ENCODE peak calls at places on chromosomes 11 and 22, in five cellular contexts. Z is heart left ventricle, A is neural progenitor cell, P is HCT116, J is A673. H is an unnamed sample.

GRCh38 chr22:24925586-24926427 is 20.7 kb downstream of the LHFPL7 start:
- DNase-seq in A (peak; percentile 12), Z (no peak), J (no peak), P (no peak), H (no peak)

GRCh38 chr11:17788084-17788483 is 53.5 kb downstream of the KCNC1 start:
- DNase-seq in P (no peak), A (no peak), Z (peak; percentile 23), J (no peak), H (no peak)

GRCh38 chr22:41910050-41910598 is 4.8 kb downstream of the SHISA8 start:
- DNase-seq in Z (no peak), J (no peak), A (peak; percentile 75), P (no peak), H (no peak)

GRCh38 chr22:49023879-49024774 is 803.5 kb downstream of the BRD1 start:
- DNase-seq in J (no peak), Z (no peak), A (no peak), P (no peak), H (peak; percentile 25)

GRCh38 chr11:124315052-124315451 is 1.3 kb upstream of the OR8D1 start:
- DNase-seq in Z (no peak), J (peak; percentile 37), P (no peak), A (no peak), H (no peak)

GRCh38 chr11:32435152-32435480 is 223 bp downstream of the WT1 start:
- DNase-seq in P (no peak), A (no peak), J (peak; percentile 79), Z (no peak), H (no peak)

GRCh38 chr11:122375687-122376399 is 259.8 kb upstream of the BLID start:
- DNase-seq in A (no peak), P (peak; percentile 54), J (no peak), Z (no peak), H (no peak)

GRCh38 chr11:26931881-26932280 is 62.0 kb upstream of the FIBIN start:
- DNase-seq in P (no peak), J (no peak), A (no peak), Z (no peak), H (no peak)

GRCh38 chr11:102552447-102553200 is 22.1 kb upstream of the MMP7 start:
- DNase-seq in J (no peak), P (peak; percentile 94), A (no peak), Z (no peak), H (no peak)

GRCh38 chr11:22787565-22788162 is 41.9 kb downstream of the SVIP start:
- DNase-seq in J (peak; percentile 66), Z (no peak), P (peak; percentile 22), A (peak; percentile 71), H (no peak)

GRCh38 chr11:93169950-93170561 is 27.7 kb downstream of the SLC36A4 start:
- DNase-seq in P (peak; percentile 22), A (peak; percentile 34), J (peak; percentile 10), Z (no peak), H (no peak)

GRCh38 chr22:35883028-35883620 is 145.5 kb downstream of the RBFOX2 start:
- DNase-seq in A (peak; percentile 19), P (peak; percentile 31), Z (peak; percentile 46), J (peak; percentile 46), H (no peak)

GRCh38 chr22:27988704-27989103 is 69.6 kb upstream of the PITPNB start:
- DNase-seq in P (no peak), J (no peak), Z (no peak), A (no peak), H (no peak)

GRCh38 chr11:32870676-32871075 is 21.9 kb upstream of the QSER1 start:
- DNase-seq in J (peak; percentile 77), A (peak; percentile 44), Z (no peak), P (no peak), H (no peak)

DNA sequence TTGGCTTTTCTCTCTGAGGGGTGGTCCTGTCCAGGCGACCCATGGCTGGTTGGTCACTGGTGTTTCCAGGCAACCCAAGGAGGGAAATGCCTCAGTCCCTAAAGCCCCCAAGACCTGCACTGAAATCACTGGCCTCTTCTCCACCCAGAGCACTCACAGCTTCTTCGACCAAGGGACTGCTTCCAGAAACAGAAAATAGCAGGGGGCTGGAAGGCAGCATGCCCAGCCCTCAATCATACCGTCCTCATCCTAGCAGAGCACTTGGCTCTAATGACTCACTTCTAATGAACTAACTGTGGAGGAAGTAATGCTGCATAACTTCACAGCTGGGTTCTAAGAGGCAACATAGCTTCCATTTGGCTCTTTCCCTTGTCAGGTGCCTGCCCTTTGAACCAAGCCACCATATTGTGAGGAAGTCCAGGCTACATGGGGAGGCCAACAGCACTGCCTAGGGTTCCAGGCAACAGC is 27.6 kb downstream of the DKK3 start:
- DNase-seq in A (no peak), Z (no peak), J (peak; percentile 69), P (no peak), H (no peak)
- H3K27ac ChIP-seq in A (no peak overlapping the region), Z (peak overlapping the region; percentile 78), J (no peak overlapping the region), P (no peak overlapping the region), H (no peak overlapping the region)

GRCh38 chr11:4087551-4087950 is 7.0 kb upstream of the RRM1 start:
- DNase-seq in J (no peak), A (no peak), Z (no peak), P (no peak), H (no peak)
- TF ChIP-seq CTCF in J (no peak), A (peak; percentile 30), Z (no peak), P (peak; percentile 30), H (no peak)

GRCh38 chr22:38716827-38717226 is 11.1 kb downstream of the GTPBP1 start:
- DNase-seq in Z (peak; percentile 14), J (no peak), A (no peak), P (no peak), H (no peak)

GRCh38 chr22:38716271-38716670 is 10.5 kb downstream of the GTPBP1 start:
- DNase-seq in Z (no peak), J (no peak), A (no peak), P (no peak), H (no peak)

GRCh38 chr22:38715852-38716251 is 10.1 kb downstream of the GTPBP1 start:
- DNase-seq in J (no peak), P (no peak), A (no peak), Z (peak; percentile 15), H (no peak)

GRCh38 chr22:38713921-38714320 is 8.2 kb downstream of the GTPBP1 start:
- DNase-seq in Z (no peak), P (no peak), A (no peak), J (no peak), H (no peak)

DNA sequence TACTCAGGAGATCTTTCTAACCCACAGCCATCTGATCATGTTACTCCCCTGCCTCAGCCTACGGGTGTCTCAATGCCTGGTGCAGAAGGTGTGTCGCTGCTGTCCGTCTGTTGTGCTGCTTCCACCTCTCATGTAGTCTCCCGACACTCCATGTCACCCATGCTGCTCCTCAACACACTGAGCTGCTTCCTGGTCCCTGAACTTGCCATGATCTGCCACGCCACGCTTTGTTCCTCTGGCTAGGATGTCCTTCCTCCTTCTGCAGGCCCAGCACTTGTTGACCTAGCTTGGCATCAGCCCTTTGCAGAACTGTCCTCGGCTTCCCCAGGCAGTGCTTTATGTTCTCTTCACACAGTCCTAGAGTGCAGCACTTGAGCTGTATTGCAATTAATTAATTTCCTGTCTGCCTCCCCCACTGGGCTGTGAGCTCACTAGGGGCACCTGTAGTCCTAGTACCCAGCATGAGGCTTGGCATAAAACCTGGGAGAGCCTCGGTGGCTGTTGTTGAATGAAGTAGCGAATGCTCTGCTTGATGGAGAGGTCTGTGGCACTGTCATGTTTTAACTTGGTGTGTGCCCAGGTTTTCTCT is 9.5 kb downstream of the GTPBP1 start:
- DNase-seq in P (no peak), A (no peak), J (peak; percentile 41), Z (peak; percentile 33), H (no peak)
- H3K27ac ChIP-seq in P (no peak overlapping the region), A (no peak overlapping the region), J (peak overlapping the region; percentile 50), Z (no peak overlapping the region), H (no peak overlapping the region)

DNA sequence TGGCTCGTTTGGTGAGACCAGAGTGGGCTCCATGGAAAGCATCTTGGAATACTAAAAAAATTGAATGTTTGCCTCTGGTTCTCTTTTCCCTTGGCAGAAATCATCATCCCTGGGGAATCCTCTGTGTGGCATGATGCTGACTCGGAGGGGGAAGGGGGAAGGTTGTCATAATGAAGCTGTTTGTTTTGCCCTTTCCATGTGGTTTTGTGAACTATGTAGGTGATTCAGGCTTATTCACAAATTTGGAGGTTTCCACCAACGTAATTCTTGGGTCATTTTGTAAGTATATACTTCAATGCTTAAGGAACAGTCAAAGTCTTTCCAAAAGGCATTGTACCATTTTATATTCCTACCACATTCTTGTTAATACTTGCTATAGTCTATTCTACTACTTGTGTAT is 754.0 kb upstream of the FAT3 start:
- DNase-seq in P (no peak), J (no peak), A (no peak), Z (no peak), H (no peak)
- TF ChIP-seq CTCF in P (no peak), J (no peak), A (no peak), Z (no peak), H (no peak)

DNA sequence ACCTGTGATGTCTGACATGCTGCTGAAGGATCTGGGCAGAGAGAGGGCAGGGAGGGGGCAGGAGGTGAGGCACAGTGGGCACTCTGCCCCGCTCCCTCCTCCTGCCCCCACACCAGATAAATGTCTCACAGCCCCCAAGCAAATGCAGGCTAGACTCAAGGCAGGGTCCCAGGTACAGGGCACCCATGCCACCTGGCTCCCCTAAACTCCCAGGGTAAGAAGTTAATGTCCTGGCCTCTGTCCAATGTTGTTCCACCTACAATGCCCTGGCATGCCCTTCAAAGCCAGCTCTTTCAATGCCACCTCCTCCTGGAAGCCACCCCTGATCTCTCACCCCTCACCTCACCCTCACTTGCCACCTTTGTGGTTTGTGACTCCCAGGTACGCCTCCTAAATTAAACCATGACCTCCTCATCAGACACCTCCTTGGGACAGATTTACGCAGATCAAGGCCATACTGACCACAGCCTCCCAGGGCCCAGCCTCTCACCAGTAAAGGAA is 16.0 kb downstream of the CARD10 start:
- DNase-seq in J (no peak), Z (no peak), P (no peak), A (no peak), H (no peak)
- H3K27ac ChIP-seq in J (no peak overlapping the region), Z (peak overlapping the region; percentile 69), P (peak overlapping the region; percentile 50), A (no peak overlapping the region), H (peak overlapping the region; percentile 87)

H was measured in lower lobe of right lung.